ENCODE peak calls at places on chromosomes 1 and 21, in seven cellular contexts. B, P, H, W, J, D and Q are unnamed samples.

GRCh38 chr1:165695011-165695410 is 3.4 kb downstream of the ALDH9A1 start:
- DNase-seq in W (no peak), J (no peak), B (no peak), D (no peak), H (no peak), P (no peak), Q (no peak)

GRCh38 chr1:30169269-30169668 is 554.1 kb downstream of the MATN1 start:
- DNase-seq in H (no peak), W (no peak), J (no peak), P (no peak), D (no peak), B (no peak), Q (no peak)

GRCh38 chr1:235831148-235831547 is 35.6 kb downstream of the LYST start:
- DNase-seq in J (no peak), D (no peak), W (no peak), B (no peak), H (no peak), P (no peak), Q (no peak)

GRCh38 chr1:235304549-235305451 is 23.2 kb downstream of the ARID4B start:
- DNase-seq in J (no peak), D (peak; percentile 19), W (no peak), P (no peak), B (no peak), H (no peak), Q (no peak)

GRCh38 chr21:31682625-31683024 is 23.1 kb downstream of the SOD1 start:
- DNase-seq in J (no peak), B (no peak), H (no peak), D (no peak), P (no peak), W (no peak), Q (no peak)

GRCh38 chr1:199226163-199226562 is 587.3 kb downstream of the PTPRC start:
- DNase-seq in H (no peak), B (no peak), J (no peak), P (no peak), W (no peak), D (no peak), Q (no peak)

GRCh38 chr1:5389101-5389885 is 602.9 kb downstream of the NPHP4 start:
- DNase-seq in J (no peak), B (no peak), H (no peak), D (no peak), W (no peak), P (no peak), Q (no peak)

GRCh38 chr1:112721966-112722524 is 6.9 kb upstream of the PPM1J start:
- DNase-seq in W (no peak), B (peak; percentile 28), P (peak; percentile 53), H (no peak), D (no peak), J (no peak), Q (no peak)

GRCh38 chr1:191804311-191804710 is 354.0 kb upstream of the RGS18 start:
- DNase-seq in D (no peak), P (no peak), H (peak; percentile 60), W (no peak), B (no peak), J (no peak), Q (no peak)

GRCh38 chr1:103191327-103191726 is 83.0 kb upstream of the COL11A1 start:
- DNase-seq in D (no peak), H (no peak), W (no peak), P (no peak), J (no peak), B (no peak), Q (no peak)

GRCh38 chr1:220076861-220077762 is 12.5 kb downstream of the BPNT1 start:
- DNase-seq in D (no peak), P (no peak), H (no peak), B (no peak), W (no peak), J (no peak), Q (no peak)

GRCh38 chr1:156439771-156440183 is 60.8 kb downstream of the MEF2D start:
- DNase-seq in P (no peak), B (peak; percentile 65), J (no peak), H (no peak), W (no peak), D (no peak), Q (no peak)

GRCh38 chr1:73755649-73756048 is 442.3 kb downstream of the LRRIQ3 start:
- DNase-seq in D (no peak), B (no peak), P (no peak), J (no peak), W (no peak), H (no peak), Q (no peak)

GRCh38 chr1:95023399-95024050 is 49.2 kb downstream of the ALG14 start:
- DNase-seq in W (no peak), B (no peak), P (no peak), D (no peak), J (no peak), H (no peak), Q (no peak)

GRCh38 chr1:98903261-98903660 is 101.4 kb downstream of the PLPPR5 start:
- DNase-seq in J (no peak), P (no peak), D (no peak), W (no peak), B (no peak), H (no peak), Q (no peak)

GRCh38 chr1:151372411-151372934 is at the start of gene SELENBP1:
- DNase-seq in P (peak; percentile 89), H (peak; percentile 76), J (no peak), D (no peak), B (peak; percentile 75), W (peak; percentile 85), Q (no peak)

GRCh38 chr1:206556748-206557635 is 49.7 kb downstream of the RASSF5 start:
- DNase-seq in H (peak; percentile 81), W (peak; percentile 62), D (peak; percentile 97), B (peak; percentile 70), P (peak; percentile 89), J (no peak), Q (no peak)

GRCh38 chr1:206560021-206560716 is 52.1 kb downstream of the EIF2D start:
- DNase-seq in D (no peak), P (no peak), W (no peak), B (no peak), H (peak; percentile 83), J (no peak), Q (no peak)

GRCh38 chr1:206557636-206558473 is 50.5 kb downstream of the RASSF5 start:
- DNase-seq in P (no peak), D (peak; percentile 86), H (no peak), B (no peak), W (no peak), J (no peak), Q (no peak)

GRCh38 chr1:206558794-206559660 is 51.7 kb downstream of the RASSF5 start:
- DNase-seq in B (no peak), P (no peak), J (no peak), W (no peak), H (no peak), D (peak; percentile 45), Q (no peak)

DNA sequence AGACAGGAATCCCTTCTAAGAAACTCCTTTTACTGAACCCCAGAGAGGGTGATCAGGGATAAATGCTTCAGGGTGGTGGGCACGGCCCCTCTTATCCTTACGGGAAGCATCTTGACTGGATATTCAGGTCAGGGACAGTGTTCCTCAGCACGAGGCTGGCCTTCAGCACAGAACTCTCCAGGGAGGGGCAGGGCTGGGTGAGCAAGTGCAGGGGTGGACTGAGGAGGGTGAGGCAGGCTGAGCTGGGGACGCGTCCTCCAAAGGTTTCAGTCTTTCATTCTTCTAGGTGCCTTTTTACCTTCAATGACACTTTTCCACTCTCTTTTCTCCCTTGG is 52.3 kb downstream of the RASSF5 start:
- DNase-seq in D (no peak), P (no peak), J (no peak), B (no peak), H (peak; percentile 32), W (no peak), Q (no peak)
- H3K27me3 ChIP-seq in D (no peaks in the 10 kb centered on the region), P (no peaks in the 10 kb centered on the region), J (no peaks in the 10 kb centered on the region), B (peaks cover 6% of the 10 kb centered on the region), H (no peaks in the 10 kb centered on the region), W (no peaks in the 10 kb centered on the region), Q (no peaks in the 10 kb centered on the region)

GRCh38 chr1:3386603-3387002 is 67.9 kb upstream of the ARHGEF16 start:
- DNase-seq in P (no peak), W (no peak), J (no peak), B (no peak), H (no peak), D (no peak), Q (no peak)
- H3K27me3 ChIP-seq in P (no peaks in the 10 kb centered on the region), W (no peaks in the 10 kb centered on the region), J (no peaks in the 10 kb centered on the region), B (peaks cover 2% of the 10 kb centered on the region), H (peaks cover 5% of the 10 kb centered on the region), D (no peaks in the 10 kb centered on the region), Q (peaks cover 13% of the 10 kb centered on the region)

DNA sequence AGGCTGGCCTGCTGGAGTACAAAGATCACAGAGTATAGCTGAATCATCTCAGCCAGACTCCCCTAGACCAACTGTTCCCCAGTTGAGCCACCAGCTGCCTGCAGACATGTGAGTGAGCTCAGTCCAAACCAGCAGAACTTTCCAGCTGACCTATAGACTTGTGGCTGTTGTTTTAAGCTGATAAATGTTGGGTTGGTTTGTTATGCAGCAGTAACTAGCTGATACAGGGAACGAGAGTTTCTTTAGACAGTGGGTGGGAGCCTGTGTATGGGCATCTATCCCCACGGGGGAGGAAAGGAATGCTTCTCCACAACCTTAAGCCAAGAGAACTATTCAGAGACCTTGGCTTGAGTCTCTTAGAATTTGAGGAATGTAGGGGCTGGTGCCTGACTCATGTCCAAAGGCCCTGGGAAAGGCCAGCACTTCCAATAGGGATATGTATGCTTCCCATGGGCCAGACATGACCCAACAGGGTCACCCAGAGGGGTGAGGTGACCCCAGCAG is 30.1 kb downstream of the SLC1A7 start:
- DNase-seq in D (no peak), W (no peak), P (no peak), H (no peak), B (no peak), J (no peak), Q (no peak)
- H3K27me3 ChIP-seq in D (peaks cover 8% of the 10 kb centered on the region), W (no peaks in the 10 kb centered on the region), P (no peaks in the 10 kb centered on the region), H (peaks cover 17% of the 10 kb centered on the region), B (no peaks in the 10 kb centered on the region), J (no peaks in the 10 kb centered on the region), Q (no peaks in the 10 kb centered on the region)

GRCh38 chr1:17280894-17281293 is 27.1 kb upstream of the PADI4 start:
- DNase-seq in P (no peak), J (no peak), W (no peak), B (no peak), H (no peak), D (no peak), Q (no peak)

GRCh38 chr1:17280436-17280835 is 27.6 kb upstream of the PADI4 start:
- DNase-seq in P (no peak), H (no peak), B (no peak), D (no peak), W (no peak), J (no peak), Q (no peak)

GRCh38 chr1:17279001-17279830 is 28.8 kb upstream of the PADI4 start:
- DNase-seq in W (no peak), D (no peak), H (no peak), B (no peak), P (no peak), J (no peak), Q (no peak)

GRCh38 chr1:17282836-17283235 is 25.2 kb upstream of the PADI4 start:
- DNase-seq in H (no peak), W (no peak), D (no peak), B (no peak), P (no peak), J (no peak), Q (no peak)

DNA sequence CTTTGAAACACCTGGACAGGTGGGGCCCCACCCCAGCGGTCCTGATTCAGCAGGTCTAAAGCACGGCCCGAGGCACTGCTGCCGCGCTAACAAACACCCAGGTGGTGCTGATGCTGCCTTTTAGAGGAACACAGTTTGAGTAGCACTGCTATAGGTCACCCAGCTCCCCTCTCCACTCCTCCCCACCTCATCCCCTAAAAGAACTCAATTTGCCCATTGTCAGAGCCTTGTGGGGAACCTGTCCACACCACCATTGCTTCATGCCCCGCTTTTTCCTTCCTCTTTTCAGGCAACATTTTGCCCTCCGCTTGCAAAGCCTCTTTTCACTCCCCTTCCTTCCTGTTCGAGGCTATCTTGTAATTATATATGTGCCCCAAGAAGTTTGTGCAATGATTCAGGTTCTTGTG is 26.2 kb upstream of the PADI4 start:
- DNase-seq in B (no peak), W (no peak), P (no peak), H (no peak), J (no peak), D (peak; percentile 99), Q (no peak)
- H3K27me3 ChIP-seq in B (no peaks in the 10 kb centered on the region), W (no peaks in the 10 kb centered on the region), P (no peaks in the 10 kb centered on the region), H (peaks cover 3% of the 10 kb centered on the region), J (peaks cover 3% of the 10 kb centered on the region), D (no peaks in the 10 kb centered on the region), Q (no peaks in the 10 kb centered on the region)